ENCODE peak calls at places on chromosomes 16 and 17, in nine cellular contexts. V, I, B, M, Y, U, O, Q and H are unnamed samples.

GRCh38 chr16:9072806-9073341 is 18.6 kb upstream of the HAPSTR1 start:
- DNase-seq in O (no peak), B (no peak), V (peak), Y (peak), U (no peak), M (no peak), I (no peak), Q (no peak), H (no peak)

GRCh38 chr16:22635801-22636200 is 125.1 kb downstream of the NPIPB5 start:
- DNase-seq in O (no peak), Y (no peak), B (no peak), U (no peak), I (no peak), Q (no peak), V (no peak), M (no peak), H (no peak)

GRCh38 chr17:4480929-4481898 is 17.5 kb upstream of the SPNS2 start:
- DNase-seq in Y (no peak), Q (no peak), U (no peak), I (peak), M (no peak), B (no peak), O (peak), V (no peak), H (no peak)

GRCh38 chr17:8140058-8140412 is 12.2 kb downstream of the PER1 start:
- DNase-seq in U (no peak), V (no peak), O (no peak), M (no peak), I (peak), Q (no peak), Y (no peak), B (no peak), H (no peak)

GRCh38 chr16:81265658-81266451 is 27.4 kb downstream of the BCO1 start:
- DNase-seq in B (no peak), O (peak), U (peak), M (no peak), Y (peak), I (peak), V (peak), Q (peak), H (no peak)

GRCh38 chr17:45228121-45228941 is 6.6 kb downstream of the FMNL1 start:
- DNase-seq in M (no peak), V (no peak), Y (no peak), I (no peak), O (peak), B (no peak), Q (no peak), U (no peak), H (no peak)

GRCh38 chr17:56676807-56677206 is 83.3 kb downstream of the NOG start:
- DNase-seq in O (no peak), M (no peak), U (no peak), V (no peak), B (no peak), Y (no peak), I (no peak), Q (no peak), H (no peak)

GRCh38 chr17:63035695-63036094 is 69.7 kb downstream of the TANC2 start:
- DNase-seq in O (no peak), V (no peak), Q (no peak), I (no peak), Y (peak), B (no peak), U (no peak), M (no peak), H (no peak)

GRCh38 chr16:72400257-72401078 is 228.5 kb upstream of the PMFBP1 start:
- DNase-seq in V (peak), M (no peak), B (peak), I (peak), Q (no peak), O (peak), Y (peak), U (no peak), H (peak)

GRCh38 chr16:15653227-15653626 is 3.2 kb downstream of the NDE1 start:
- DNase-seq in B (no peak), U (no peak), Q (no peak), I (no peak), Y (peak), O (peak), M (no peak), V (peak), H (no peak)

GRCh38 chr17:77959926-77960521 is 1.5 kb downstream of the TNRC6C start:
- DNase-seq in O (no peak), Y (peak), V (peak), B (no peak), M (no peak), I (no peak), Q (no peak), U (no peak), H (no peak)

GRCh38 chr17:81471804-81472456 is 40.7 kb downstream of the ACTG1 start:
- DNase-seq in V (no peak), O (peak), I (peak), M (no peak), Q (peak), B (no peak), Y (peak), U (no peak), H (no peak)

GRCh38 chr16:17831330-17831729 is 360.6 kb upstream of the XYLT1 start:
- DNase-seq in M (no peak), V (no peak), U (no peak), Q (no peak), O (no peak), Y (peak), I (no peak), B (no peak), H (no peak)

GRCh38 chr16:51095114-51095872 is 55.8 kb downstream of the SALL1 start:
- DNase-seq in M (no peak), Q (no peak), I (no peak), O (no peak), U (no peak), B (no peak), Y (no peak), V (no peak), H (no peak)

GRCh38 chr16:52498640-52499039 is 48.3 kb downstream of the TOX3 start:
- DNase-seq in B (peak), I (peak), Y (no peak), Q (no peak), O (peak), M (no peak), U (no peak), V (no peak), H (peak)

GRCh38 chr16:49280022-49280741 is 1.5 kb downstream of the CBLN1 start:
- DNase-seq in M (no peak), I (no peak), Q (no peak), V (no peak), Y (no peak), U (no peak), O (no peak), B (no peak), H (no peak)

GRCh38 chr17:57027852-57028251 is 49.9 kb downstream of the SCPEP1 start:
- DNase-seq in M (no peak), B (no peak), Y (no peak), V (no peak), U (no peak), Q (no peak), O (no peak), I (no peak), H (no peak)

GRCh38 chr17:68613739-68614298 is 12.7 kb upstream of the FAM20A start:
- DNase-seq in B (peak), Y (peak), M (no peak), V (no peak), Q (peak), I (peak), U (peak), O (no peak), H (peak)
- TF ChIP-seq CTCF in B (peak), Y (peak), M (no peak), V (peak), Q (peak), I (peak), U (peak), O (peak), H (peak)

GRCh38 chr16:59410451-59410850 is 676.3 kb upstream of the GOT2 start:
- DNase-seq in U (no peak), O (no peak), M (no peak), Y (no peak), Q (no peak), B (no peak), I (no peak), V (no peak), H (no peak)

GRCh38 chr16:59412275-59412841 is 678.2 kb upstream of the GOT2 start:
- DNase-seq in M (no peak), U (no peak), Q (no peak), I (no peak), B (no peak), V (peak), Y (peak), O (no peak), H (no peak)
- TF ChIP-seq CTCF in M (no peak), U (peak), Q (no peak), I (no peak), B (peak), V (peak), Y (peak), O (no peak), H (no peak)

DNA sequence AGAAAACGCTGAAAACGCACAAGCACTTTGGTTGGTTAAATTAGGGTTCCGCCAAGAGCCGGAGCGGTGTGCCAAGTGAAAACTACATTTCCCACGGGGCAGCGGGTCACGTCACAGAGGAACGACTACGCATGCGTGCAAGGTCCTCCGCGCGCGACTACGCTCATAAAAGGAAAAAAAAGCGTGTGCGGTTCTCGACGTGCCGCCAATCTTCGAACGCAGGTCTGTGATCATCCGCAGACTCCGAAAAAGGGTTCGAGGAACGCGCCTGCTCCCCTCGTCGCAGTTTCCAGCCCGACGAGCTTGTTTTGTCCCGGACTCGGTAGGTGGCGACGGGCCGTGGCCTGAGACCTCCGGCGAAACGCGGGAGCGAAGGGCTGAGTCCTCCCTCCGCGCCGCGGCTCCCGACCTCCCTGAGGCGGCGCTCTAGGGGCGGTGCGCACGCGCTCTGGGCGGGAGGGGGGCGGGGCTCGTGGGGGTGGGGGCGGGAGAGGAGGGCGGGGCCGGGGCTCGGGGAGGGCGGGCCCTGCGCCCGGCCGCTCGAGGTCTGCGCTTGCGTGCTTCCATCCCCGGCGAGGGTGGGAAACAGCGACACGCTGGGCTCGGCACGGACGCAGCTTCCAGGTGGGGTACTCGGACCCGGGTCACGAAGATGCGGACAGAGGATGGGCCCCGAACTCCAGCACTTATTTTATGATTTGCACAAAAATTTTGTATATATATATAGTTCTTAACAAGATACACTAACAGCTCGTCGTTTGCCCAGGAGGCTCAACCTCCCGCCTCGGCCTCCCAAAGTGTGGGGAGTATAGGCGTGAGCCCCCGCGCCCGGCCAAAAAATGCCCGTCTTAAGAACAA is at the start of gene SGF29:
- DNase-seq in O (peak), I (peak), Q (peak), M (peak), Y (peak), V (peak), B (peak), U (peak), H (peak)
- TF ChIP-seq CTCF in O (peak), I (no peak), Q (peak), M (no peak), Y (peak), V (peak), B (no peak), U (peak), H (no peak)

GRCh38 chr17:79716183-79716797 is 14.5 kb upstream of the ENPP7 start:
- DNase-seq in U (no peak), V (no peak), Q (no peak), I (no peak), O (no peak), Y (no peak), M (no peak), B (no peak), H (no peak)

GRCh38 chr17:79720705-79721295 is 9.9 kb upstream of the ENPP7 start:
- DNase-seq in O (no peak), I (no peak), B (no peak), U (no peak), M (no peak), V (no peak), Y (no peak), Q (no peak), H (no peak)

GRCh38 chr17:79722787-79723186 is 8.0 kb upstream of the ENPP7 start:
- DNase-seq in Y (no peak), O (no peak), Q (no peak), U (no peak), M (no peak), V (no peak), B (no peak), I (no peak), H (no peak)

DNA sequence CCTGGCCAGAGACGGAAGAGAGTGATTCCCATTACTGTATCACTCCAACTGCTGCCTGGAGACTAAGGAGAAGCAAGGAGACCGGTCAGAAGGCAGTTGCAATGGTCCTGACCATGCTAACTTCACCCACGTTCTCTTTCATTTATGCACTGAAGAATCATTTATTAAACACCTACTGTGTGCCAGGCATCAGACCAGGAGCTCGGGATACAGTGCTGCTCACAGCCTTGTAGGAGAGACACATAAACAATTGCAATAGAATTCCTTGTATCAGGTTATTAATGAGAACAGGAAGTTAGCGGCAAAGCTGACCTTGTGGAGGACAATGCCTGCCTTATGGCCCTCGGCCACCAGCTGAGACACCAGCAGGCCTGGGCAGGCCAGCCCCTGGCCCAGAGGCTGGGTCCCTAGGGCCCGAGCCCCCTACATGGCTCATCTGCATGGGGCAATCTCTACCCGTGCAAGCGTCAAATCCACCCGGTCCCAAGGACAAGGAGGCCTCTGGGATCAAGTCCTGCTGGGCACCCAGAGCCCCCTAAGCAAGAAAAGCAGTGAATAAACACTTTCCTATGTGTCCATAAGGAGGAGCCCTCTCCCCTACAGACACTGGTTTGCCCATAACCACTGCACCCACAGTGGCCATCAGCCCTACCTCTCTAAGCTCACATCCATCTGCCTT is 8.6 kb upstream of the ENPP7 start:
- DNase-seq in Q (no peak), U (no peak), Y (peak), V (no peak), M (no peak), I (no peak), O (no peak), B (no peak), H (peak)
- TF ChIP-seq CTCF in Q (no peak), U (no peak), Y (peak), V (peak), M (no peak), I (no peak), O (no peak), B (peak), H (peak)

GRCh38 chr16:80097098-80097497 is 443.7 kb upstream of the DYNLRB2 start:
- DNase-seq in Y (no peak), M (no peak), Q (no peak), U (no peak), O (no peak), V (no peak), B (no peak), I (no peak), H (no peak)

DNA sequence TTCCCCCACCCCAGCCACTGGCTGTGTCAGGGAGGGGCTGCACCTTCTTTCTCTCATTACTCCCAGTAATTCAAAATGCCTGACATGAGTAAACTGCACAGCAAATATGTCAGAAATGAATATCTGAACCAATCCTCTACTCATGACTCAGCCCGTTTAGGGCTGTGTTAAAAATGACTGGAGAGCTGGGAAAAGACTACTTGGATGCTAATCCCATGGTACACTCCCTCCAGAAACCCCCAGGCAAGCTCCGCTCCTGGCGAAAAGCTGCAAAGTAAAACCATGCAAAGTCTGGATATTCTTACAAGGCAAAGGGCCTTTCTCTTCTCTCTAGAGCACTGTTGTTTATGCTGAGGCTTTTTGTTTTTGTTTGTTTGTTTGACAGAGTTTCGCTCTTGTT is 448.1 kb upstream of the DYNLRB2 start:
- DNase-seq in Y (no peak), I (no peak), M (no peak), B (no peak), V (no peak), O (no peak), U (no peak), Q (no peak), H (no peak)
- TF ChIP-seq CTCF in Y (no peak), I (no peak), M (no peak), B (no peak), V (no peak), O (no peak), U (no peak), Q (no peak), H (no peak)

GRCh38 chr17:82812601-82813000 is 27.2 kb downstream of the ZNF750 start:
- DNase-seq in I (no peak), V (no peak), U (no peak), O (no peak), Q (no peak), M (no peak), Y (no peak), B (no peak), H (no peak)
- TF ChIP-seq CTCF in I (no peak), V (no peak), U (no peak), O (no peak), Q (no peak), M (no peak), Y (no peak), B (no peak), H (no peak)